ENCODE peak calls at places on chromosomes 7 and 10, in five cellular contexts. I, C, R, V and B are unnamed samples.

GRCh38 chr7:134885967-134886352 is 100.3 kb upstream of the AGBL3 start:
- DNase-seq in V (no peak), I (no peak), C (no peak), R (no peak), B (peak)

GRCh38 chr10:91885362-91886079 is 23.8 kb downstream of the FGFBP3 start:
- DNase-seq in C (no peak), V (no peak), I (no peak), R (no peak), B (no peak)

GRCh38 chr10:21675157-21675796 is 141.2 kb downstream of the MLLT10 start:
- DNase-seq in I (no peak), V (no peak), C (no peak), R (no peak), B (peak)

GRCh38 chr7:42639930-42640329 is 271.9 kb downstream of the C7orf25 start:
- DNase-seq in R (no peak), C (no peak), I (no peak), V (no peak), B (no peak)

GRCh38 chr7:151172273-151173141 is 5.0 kb upstream of the GBX1 start:
- DNase-seq in C (peak), I (peak), R (peak), V (peak), B (peak)

GRCh38 chr7:116809636-116810266 is 52.6 kb upstream of the CAPZA2 start:
- DNase-seq in I (no peak), C (no peak), R (no peak), V (no peak), B (peak)

GRCh38 chr10:127117125-127117524 is 79.3 kb downstream of the INSYN2A start:
- DNase-seq in V (no peak), R (no peak), C (peak), I (peak), B (peak)

GRCh38 chr7:158973440-158973839 is 117.1 kb downstream of the DYNC2I1 start:
- DNase-seq in V (no peak), C (peak), I (no peak), R (no peak), B (no peak)

GRCh38 chr10:25105753-25106260 is 69.0 kb upstream of the GPR158 start:
- DNase-seq in C (no peak), R (no peak), V (no peak), I (no peak), B (no peak)

GRCh38 chr10:76977046-76977445 is 660.6 kb downstream of the KCNMA1 start:
- DNase-seq in I (no peak), V (no peak), C (no peak), R (no peak), B (no peak)

GRCh38 chr10:82982110-82982608 is 1107.2 kb downstream of the NRG3 start:
- DNase-seq in C (no peak), V (no peak), R (no peak), I (no peak), B (peak)

GRCh38 chr10:43260911-43261577 is 5.8 kb downstream of the RASGEF1A start:
- DNase-seq in I (no peak), C (peak), R (peak), V (no peak), B (no peak)

GRCh38 chr7:88218836-88219605 is 817 bp downstream of the SRI start:
- DNase-seq in C (peak), R (peak), I (peak), V (peak), B (peak)

GRCh38 chr10:8463853-8464252 is 409.4 kb downstream of the GATA3 start:
- DNase-seq in R (no peak), V (no peak), C (no peak), I (no peak), B (no peak)

DNA sequence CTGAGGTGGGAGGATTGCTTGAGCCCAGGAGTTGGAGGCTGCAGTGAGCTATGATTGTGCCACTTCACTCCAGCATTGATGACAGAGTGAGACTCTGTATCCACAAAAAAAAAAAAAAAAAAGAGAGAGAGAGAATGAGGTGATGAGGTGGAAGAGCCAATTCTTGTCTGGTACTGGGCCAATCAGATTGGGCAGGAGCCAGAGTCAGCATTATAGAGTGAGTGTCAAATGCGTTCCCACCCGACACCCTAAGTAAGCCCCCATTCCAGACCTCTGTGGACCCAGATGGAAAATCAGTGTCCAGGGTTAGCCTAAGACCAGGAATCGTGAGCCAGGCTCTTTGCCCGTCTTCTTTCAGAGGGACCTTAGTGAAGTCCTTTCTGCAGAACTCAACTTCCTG is 83.9 kb downstream of the WIPF3 start:
- DNase-seq in I (no peak), R (no peak), V (no peak), C (no peak), B (no peak)
- TF ChIP-seq CTCF in I (no peak), R (no peak), V (no peak), C (no peak), B (no peak)

GRCh38 chr10:6781133-6781770 is 201.2 kb upstream of the PRKCQ start:
- DNase-seq in C (no peak), R (no peak), V (no peak), I (no peak), B (no peak)

GRCh38 chr10:6788191-6788590 is 208.1 kb upstream of the PRKCQ start:
- DNase-seq in R (no peak), V (no peak), I (no peak), C (no peak), B (no peak)

GRCh38 chr10:6787684-6788083 is 207.6 kb upstream of the PRKCQ start:
- DNase-seq in C (no peak), V (no peak), I (no peak), R (no peak), B (no peak)

GRCh38 chr10:6782378-6782777 is 202.3 kb upstream of the PRKCQ start:
- DNase-seq in V (no peak), C (no peak), R (no peak), I (no peak), B (no peak)

DNA sequence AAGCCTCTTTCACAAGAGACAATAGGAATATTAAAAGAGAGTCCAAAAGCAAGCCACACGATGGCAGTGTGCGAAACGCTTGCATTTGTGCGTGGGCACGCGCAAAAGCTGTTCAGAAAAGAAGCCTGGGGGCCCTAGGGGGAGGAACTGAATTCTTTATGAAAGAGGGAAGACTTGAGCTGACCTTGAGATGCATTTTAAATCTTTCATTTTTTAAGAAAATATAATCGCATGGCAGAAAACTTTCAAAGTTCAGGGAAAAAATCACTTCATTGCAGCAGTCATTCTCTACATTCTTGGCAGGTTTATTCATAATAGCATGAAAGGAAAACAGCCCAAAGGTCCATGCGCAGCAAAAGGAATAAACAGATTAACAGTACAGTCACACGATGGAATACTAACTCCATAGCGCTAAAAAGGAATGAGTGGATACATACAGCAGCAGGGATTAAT is 206.5 kb upstream of the PRKCQ start:
- DNase-seq in I (no peak), R (no peak), C (no peak), V (no peak), B (peak)
- TF ChIP-seq CTCF in I (no peak), R (peak), C (no peak), V (peak), B (peak)

GRCh38 chr10:32376780-32377179 is 29.8 kb upstream of the EPC1 start:
- DNase-seq in R (no peak), C (no peak), I (no peak), V (no peak), B (no peak)

GRCh38 chr10:32376027-32376426 is 29.1 kb upstream of the EPC1 start:
- DNase-seq in R (no peak), C (no peak), I (no peak), V (no peak), B (no peak)

GRCh38 chr10:32379314-32379949 is 32.5 kb upstream of the EPC1 start:
- DNase-seq in R (no peak), I (no peak), C (no peak), V (no peak), B (peak)

GRCh38 chr10:32378371-32379301 is 31.7 kb upstream of the EPC1 start:
- DNase-seq in I (peak), R (peak), C (peak), V (peak), B (peak)

DNA sequence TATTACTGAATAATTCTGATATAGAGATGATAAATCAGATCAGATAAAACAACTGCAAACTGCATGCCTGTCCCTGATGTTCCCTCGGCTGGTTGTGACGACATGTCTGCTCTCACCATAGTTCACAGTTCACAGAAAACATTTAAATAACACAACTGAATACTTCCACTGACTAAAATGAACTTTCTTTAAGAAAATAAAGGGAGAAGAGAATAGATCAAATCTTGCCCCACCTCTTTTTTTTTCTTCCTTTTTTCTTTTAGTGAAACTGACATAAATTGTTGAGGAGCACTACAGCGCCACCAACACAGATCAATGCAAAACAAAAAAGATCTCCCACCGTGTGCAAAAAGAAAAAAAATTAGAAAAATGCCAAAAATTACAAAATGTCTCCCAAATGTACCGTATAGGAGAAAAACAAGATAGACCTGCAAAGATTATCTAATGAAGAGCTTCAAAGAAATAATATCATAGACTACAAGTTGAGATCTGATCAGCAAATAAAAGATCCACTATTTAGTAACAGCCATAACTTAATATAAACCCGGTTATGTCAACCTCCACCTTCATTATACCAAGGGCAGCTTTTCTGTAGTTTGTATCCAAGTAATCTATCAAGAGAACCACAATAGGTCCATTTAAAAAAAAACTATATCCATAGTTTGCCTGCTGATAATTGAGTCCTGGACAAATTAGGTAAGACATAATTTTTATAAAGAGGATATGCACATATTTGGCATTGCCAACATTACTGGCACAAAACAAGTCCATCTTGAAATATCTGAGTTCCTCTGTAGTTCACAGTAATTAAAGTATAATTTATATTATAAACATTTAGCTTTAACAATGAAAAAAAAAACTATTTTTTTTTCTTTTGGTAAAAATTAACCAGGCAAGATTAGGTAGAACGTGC is 30.8 kb upstream of the EPC1 start:
- DNase-seq in R (no peak), I (no peak), V (no peak), C (no peak), B (peak)
- TF ChIP-seq CTCF in R (peak), I (no peak), V (peak), C (peak), B (peak)

GRCh38 chr10:26516540-26517101 is 78.5 kb downstream of the APBB1IP start:
- DNase-seq in C (no peak), V (no peak), R (no peak), I (no peak), B (no peak)
- TF ChIP-seq CTCF in C (no peak), V (no peak), R (no peak), I (no peak), B (no peak)